ENCODE peak calls at places on chromosome 12, in four cellular contexts. X is H1, N is HepG2, H is HCT116. M is an unnamed sample.

GRCh38 chr12:114302606-114303005 is 103.3 kb downstream of the TBX5 start:
- DNase-seq in N (no peak), H (no peak), X (no peak), M (no peak)

GRCh38 chr12:991350-992278 is 591 bp downstream of the ERC1 start:
- DNase-seq in N (no peak), X (no peak), H (no peak), M (peak)

GRCh38 chr12:39440101-39440500 is 2.8 kb downstream of the KIF21A start:
- DNase-seq in H (no peak), X (no peak), N (no peak), M (no peak)

GRCh38 chr12:56021882-56022497 is 1.1 kb downstream of the IKZF4 start:
- DNase-seq in H (no peak), N (no peak), X (no peak), M (no peak)

GRCh38 chr12:625998-626397 is 37.2 kb downstream of the NINJ2 start:
- DNase-seq in N (no peak), X (no peak), H (no peak), M (no peak)

GRCh38 chr12:84058136-84058535 is 854.5 kb downstream of the SLC6A15 start:
- DNase-seq in X (no peak), N (no peak), H (no peak), M (no peak)

GRCh38 chr12:40762072-40762471 is 69.8 kb downstream of the CNTN1 start:
- DNase-seq in H (no peak), N (no peak), X (no peak), M (no peak)

GRCh38 chr12:98262886-98263285 is 252.5 kb upstream of the TMPO start:
- DNase-seq in X (peak), N (no peak), H (no peak), M (no peak)

GRCh38 chr12:104121001-104121400 is 17.0 kb downstream of the NFYB start:
- DNase-seq in X (no peak), N (no peak), H (no peak), M (no peak)

GRCh38 chr12:54870617-54871016 is 16.3 kb downstream of the MUCL1 start:
- DNase-seq in X (no peak), H (no peak), N (no peak), M (no peak)

GRCh38 chr12:120110550-120111501 is 5.7 kb downstream of the RAB35 start:
- DNase-seq in H (no peak), X (no peak), N (no peak), M (no peak)

GRCh38 chr12:51953925-51954324 is 2.4 kb downstream of the ACVR1B start:
- DNase-seq in X (no peak), N (no peak), H (no peak), M (no peak)

GRCh38 chr12:28750946-28751714 is 397.9 kb upstream of the FAR2 start:
- DNase-seq in H (no peak), X (no peak), N (no peak), M (no peak)

GRCh38 chr12:58310828-58311273 is 369.5 kb downstream of the ATP23 start:
- DNase-seq in H (peak), X (no peak), N (peak), M (peak)

GRCh38 chr12:100123316-100124095 is 19.2 kb downstream of the BLTP3B start:
- DNase-seq in X (no peak), N (no peak), H (no peak), M (no peak)

GRCh38 chr12:131941116-131941986 is 8.4 kb upstream of the EP400 start:
- DNase-seq in X (no peak), H (no peak), N (no peak), M (no peak)

GRCh38 chr12:2412305-2412643 is 359.5 kb downstream of the CACNA1C start:
- DNase-seq in N (no peak), X (no peak), H (no peak), M (peak)

GRCh38 chr12:65511134-65511912 is 232.8 kb downstream of the MSRB3 start:
- DNase-seq in X (no peak), H (no peak), N (no peak), M (no peak)

GRCh38 chr12:31203261-31203660 is 122.7 kb downstream of the SINHCAF start:
- DNase-seq in N (no peak), H (no peak), X (no peak), M (no peak)

GRCh38 chr12:59677857-59678256 is 82.0 kb downstream of the SLC16A7 start:
- DNase-seq in X (no peak), H (no peak), N (no peak), M (no peak)

GRCh38 chr12:54211920-54212319 is 23.1 kb upstream of the SMUG1 start:
- DNase-seq in N (no peak), H (no peak), X (no peak), M (no peak)

GRCh38 chr12:76117067-76117691 is 32.7 kb upstream of the NAP1L1 start:
- DNase-seq in H (no peak), N (no peak), X (no peak), M (no peak)

GRCh38 chr12:124293286-124294003 is 1.4 kb upstream of the RFLNA start:
- DNase-seq in N (no peak), X (no peak), H (no peak), M (peak)

GRCh38 chr12:120468271-120468845 is 1.2 kb downstream of the SRSF9 start:
- DNase-seq in X (no peak), N (peak), H (no peak), M (no peak)

GRCh38 chr12:11310336-11310735 is at the start of gene PRB4:
- DNase-seq in X (no peak), H (no peak), N (no peak), M (no peak)

GRCh38 chr12:2826721-2827515 is 7.9 kb downstream of the NRIP2 start:
- DNase-seq in N (no peak), H (no peak), X (no peak), M (no peak)

GRCh38 chr12:27178251-27178650 is 65.8 kb upstream of the STK38L start:
- DNase-seq in H (no peak), X (no peak), N (no peak), M (no peak)

GRCh38 chr12:27180862-27181261 is 63.2 kb upstream of the STK38L start:
- DNase-seq in N (no peak), H (no peak), X (no peak), M (no peak)

GRCh38 chr12:27177716-27178115 is 66.4 kb upstream of the STK38L start:
- DNase-seq in N (no peak), H (no peak), X (no peak), M (no peak)

GRCh38 chr12:27179399-27180214 is 64.5 kb upstream of the STK38L start:
- DNase-seq in H (peak), X (no peak), N (peak), M (no peak)

GRCh38 chr12:27178723-27179398 is 65.2 kb upstream of the STK38L start:
- DNase-seq in H (no peak), N (no peak), X (no peak), M (no peak)
- TF ChIP-seq FOSL1 in H (no peak), N (no peak), X (no peak), M (no peak)

GRCh38 chr12:20627001-20627588 is 68.0 kb upstream of the SLCO1C1 start:
- DNase-seq in N (no peak), H (no peak), X (no peak), M (no peak)

GRCh38 chr12:20628999-20629398 is 66.1 kb upstream of the SLCO1C1 start:
- DNase-seq in X (no peak), N (peak), H (no peak), M (no peak)

GRCh38 chr12:20625531-20625930 is 69.6 kb upstream of the SLCO1C1 start:
- DNase-seq in X (no peak), N (no peak), H (no peak), M (no peak)

GRCh38 chr12:20628388-20628787 is 66.7 kb upstream of the SLCO1C1 start:
- DNase-seq in X (no peak), N (peak), H (no peak), M (no peak)

GRCh38 chr12:20624718-20625117 is 70.4 kb upstream of the SLCO1C1 start:
- DNase-seq in N (peak), X (no peak), H (peak), M (no peak)
- TF ChIP-seq CTCF in N (peak), X (peak), H (peak), M (no peak)

GRCh38 chr12:86456241-86456640 is 200.1 kb upstream of the MGAT4C start:
- DNase-seq in X (no peak), H (no peak), N (no peak), M (no peak)
- TF ChIP-seq FOSL1 in X (no peak), H (no peak), N (no peak), M (no peak)

DNA sequence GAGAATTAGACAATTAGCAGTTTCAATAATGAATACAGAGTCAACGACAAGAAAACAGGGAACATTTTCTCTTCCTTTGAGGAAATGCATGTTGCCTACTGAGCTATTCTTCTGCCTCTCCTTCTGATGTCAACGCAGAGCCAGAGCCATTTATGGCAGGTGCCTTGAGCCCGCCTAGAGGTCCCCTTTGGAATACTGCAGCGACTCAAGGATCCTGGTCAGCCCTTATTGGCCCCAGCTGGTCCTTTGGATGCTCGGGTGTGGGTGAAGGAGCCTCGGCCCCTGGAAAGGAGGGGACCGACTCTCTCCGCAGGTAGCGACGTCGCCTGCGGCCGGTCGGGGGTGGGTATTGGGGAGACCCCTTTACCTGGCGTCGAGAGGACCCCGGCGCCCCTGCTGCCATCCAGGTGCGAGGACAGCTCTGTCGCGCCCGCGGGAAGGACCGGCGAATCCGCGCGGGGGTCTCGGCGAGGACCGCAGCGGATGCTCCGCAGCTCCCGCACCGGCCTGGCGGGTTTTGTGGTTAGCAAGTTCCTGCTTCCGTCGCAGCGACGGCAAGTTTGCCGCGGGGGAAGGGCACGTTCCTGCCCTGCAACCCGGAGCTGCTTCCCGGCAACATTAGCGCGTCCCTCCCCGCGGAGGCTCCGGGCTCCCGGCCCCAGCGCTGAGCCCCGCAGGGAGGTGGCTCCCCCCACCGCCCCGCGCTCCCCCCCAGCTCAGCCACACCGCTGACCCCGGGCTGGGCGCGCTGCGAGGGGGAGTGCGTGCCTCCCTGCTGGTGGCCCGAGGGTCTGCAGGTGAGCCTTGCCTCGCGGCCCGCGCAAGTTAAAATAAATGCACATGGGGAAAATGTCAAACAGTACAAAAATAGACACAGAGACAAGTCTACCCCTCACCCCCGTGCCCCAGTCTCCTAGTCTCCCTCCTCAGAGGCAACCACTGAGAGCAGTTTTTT is at the start of gene MANSC1:
- DNase-seq in X (no peak), N (peak), H (no peak), M (peak)
- TF ChIP-seq CTCF in X (peak), N (peak), H (no peak), M (peak)